ENCODE peak calls at places on chromosomes 12 and 14, in six cellular contexts. S is tibial nerve, W is A549, F is ovary, Y is stomach, U is upper lobe of left lung. H is an unnamed sample.

GRCh38 chr14:70265422-70265821 is 76.7 kb upstream of the SLC8A3 start:
- DNase-seq in S (no peak), W (no peak), F (no peak), Y (no peak), U (no peak), H (no peak)

GRCh38 chr12:7021956-7022355 is 3.7 kb upstream of the LPCAT3 start:
- DNase-seq in S (no peak), W (no peak), F (no peak), Y (no peak), U (no peak), H (no peak)

GRCh38 chr12:106871477-106871876 is 84.2 kb upstream of the TMEM263 start:
- DNase-seq in S (no peak), W (peak), F (no peak), Y (no peak), U (no peak), H (no peak)

GRCh38 chr14:73227812-73228781 is 9.2 kb upstream of the PAPLN start:
- DNase-seq in S (peak), W (peak), F (peak), Y (no peak), U (peak), H (peak)

GRCh38 chr14:27190286-27190685 is 592.5 kb upstream of the NOVA1 start:
- DNase-seq in S (no peak), W (no peak), F (no peak), Y (no peak), U (no peak), H (no peak)

GRCh38 chr14:91195881-91196280 is 48.6 kb downstream of the GPR68 start:
- DNase-seq in S (no peak), W (no peak), F (no peak), Y (no peak), U (no peak), H (no peak)

GRCh38 chr14:96274122-96274910 is 18.3 kb downstream of the BDKRB1 start:
- DNase-seq in S (peak), W (no peak), F (no peak), Y (no peak), U (no peak), H (no peak)

GRCh38 chr12:54360717-54361456 is 3.4 kb downstream of the GPR84 start:
- DNase-seq in S (peak), W (peak), F (peak), Y (peak), U (no peak), H (peak)

GRCh38 chr12:109840349-109841073 is 7.3 kb upstream of the TRPV4 start:
- DNase-seq in S (no peak), W (peak), F (no peak), Y (no peak), U (no peak), H (peak)

GRCh38 chr12:107990325-107990724 is 138.8 kb upstream of the WSCD2 start:
- DNase-seq in S (peak), W (peak), F (no peak), Y (no peak), U (no peak), H (peak)

GRCh38 chr14:69687963-69688649 is 76.7 kb downstream of the SUSD6 start:
- DNase-seq in S (no peak), W (no peak), F (no peak), Y (no peak), U (no peak), H (no peak)

GRCh38 chr14:90858511-90858910 is 42.3 kb upstream of the TTC7B start:
- DNase-seq in S (no peak), W (no peak), F (no peak), Y (no peak), U (no peak), H (no peak)

GRCh38 chr12:68175566-68176033 is 16.1 kb upstream of the IFNG start:
- DNase-seq in S (no peak), W (no peak), F (no peak), Y (no peak), U (no peak), H (peak)

DNA sequence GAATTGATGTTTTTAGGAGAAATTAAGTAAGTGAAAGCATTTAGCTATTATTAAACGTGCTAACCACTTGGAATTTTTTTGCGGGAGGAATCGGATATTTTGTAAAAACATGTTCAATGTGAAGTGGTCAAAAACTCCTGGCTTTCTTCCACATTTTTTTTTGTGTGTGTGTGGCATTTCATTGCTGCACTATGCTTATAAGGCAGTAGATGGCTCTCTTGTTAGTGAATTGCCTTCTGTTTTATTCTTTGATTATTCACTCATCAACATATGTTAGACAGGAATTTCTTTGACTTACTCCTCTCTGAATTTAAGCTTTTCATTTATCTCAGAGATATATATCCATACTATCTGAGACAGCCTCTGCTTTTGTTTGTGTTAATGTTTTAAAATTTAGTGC is 71.3 kb downstream of the DERA start:
- DNase-seq in S (no peak), W (peak), F (no peak), Y (no peak), U (no peak), H (no peak)
- TF ChIP-seq CTCF in S (peak), W (no peak), F (no peak), Y (no peak), U (peak), H (no peak)

GRCh38 chr12:219891-220352 is 6.0 kb upstream of the SLC6A12 start:
- DNase-seq in S (peak), W (peak), F (no peak), Y (peak), U (peak), H (peak)
- TF ChIP-seq EP300 in S (no peak), W (no peak), F (no peak), Y (no peak), U (no peak), H (no peak)

DNA sequence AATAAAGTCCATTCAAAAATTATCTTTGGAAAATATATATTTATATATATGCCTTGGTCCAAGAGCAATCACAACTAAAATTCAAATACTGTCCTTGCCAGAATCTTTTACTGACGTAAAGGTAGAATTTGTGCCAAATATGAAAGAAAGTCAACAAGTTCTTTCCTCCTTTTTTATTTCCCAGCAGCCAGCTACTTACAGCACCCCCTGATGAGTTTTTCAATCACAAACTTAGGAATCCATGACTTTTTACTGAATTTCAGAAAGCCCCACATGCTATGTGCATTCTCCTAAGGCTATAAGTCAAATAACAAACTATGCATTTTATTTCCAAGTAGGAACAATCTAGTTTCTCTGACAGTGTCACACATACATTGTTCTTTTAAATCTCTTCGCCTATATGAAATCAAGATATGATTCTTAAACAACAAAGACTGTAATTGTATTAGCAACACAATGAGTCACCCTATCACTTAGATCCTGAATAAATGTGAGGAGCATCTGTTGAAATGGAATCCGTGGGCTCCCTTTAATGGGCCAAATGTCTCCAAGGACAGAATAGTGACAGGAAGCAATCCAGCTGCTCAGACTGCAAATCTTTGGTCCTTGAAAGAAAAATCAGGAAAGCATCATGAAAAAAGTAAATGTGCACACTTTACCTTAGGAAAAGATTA is 271.4 kb downstream of the DUSP6 start:
- DNase-seq in S (no peak), W (no peak), F (no peak), Y (no peak), U (no peak), H (no peak)
- TF ChIP-seq CTCF in S (no peak), W (no peak), F (no peak), Y (no peak), U (no peak), H (no peak)

GRCh38 chr14:58129208-58129607 is 22.8 kb downstream of the ARMH4 start:
- DNase-seq in S (no peak), W (peak), F (no peak), Y (no peak), U (no peak), H (no peak)

GRCh38 chr14:58133739-58134138 is 18.3 kb downstream of the ARMH4 start:
- DNase-seq in S (no peak), W (no peak), F (no peak), Y (no peak), U (no peak), H (no peak)

GRCh38 chr14:58130121-58130782 is 21.8 kb downstream of the ARMH4 start:
- DNase-seq in S (no peak), W (no peak), F (no peak), Y (no peak), U (no peak), H (no peak)

GRCh38 chr14:58131386-58131785 is 20.6 kb downstream of the ARMH4 start:
- DNase-seq in S (peak), W (no peak), F (no peak), Y (no peak), U (no peak), H (no peak)

DNA sequence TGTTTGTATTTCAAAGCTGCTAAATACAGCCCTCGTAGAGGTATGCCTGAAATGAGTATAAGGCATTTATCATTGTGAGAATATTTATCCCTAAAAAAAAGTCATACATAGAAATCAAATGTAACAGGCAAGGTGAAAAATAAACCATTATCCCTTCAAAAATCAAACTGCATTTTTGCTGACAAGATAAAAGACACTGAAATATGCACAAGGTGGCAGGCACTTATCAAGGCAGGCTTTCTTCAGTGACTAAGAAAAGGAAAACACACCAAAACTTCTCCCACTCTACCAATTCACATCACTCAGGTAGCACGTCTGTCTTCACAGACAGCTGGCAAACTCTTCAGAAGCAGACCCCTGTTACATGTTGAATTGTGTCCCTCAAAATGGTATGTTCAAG is 23.6 kb downstream of the ARMH4 start:
- DNase-seq in S (no peak), W (no peak), F (no peak), Y (no peak), U (no peak), H (no peak)
- TF ChIP-seq EP300 in S (no peak), W (no peak), F (no peak), Y (no peak), U (no peak), H (no peak)

DNA sequence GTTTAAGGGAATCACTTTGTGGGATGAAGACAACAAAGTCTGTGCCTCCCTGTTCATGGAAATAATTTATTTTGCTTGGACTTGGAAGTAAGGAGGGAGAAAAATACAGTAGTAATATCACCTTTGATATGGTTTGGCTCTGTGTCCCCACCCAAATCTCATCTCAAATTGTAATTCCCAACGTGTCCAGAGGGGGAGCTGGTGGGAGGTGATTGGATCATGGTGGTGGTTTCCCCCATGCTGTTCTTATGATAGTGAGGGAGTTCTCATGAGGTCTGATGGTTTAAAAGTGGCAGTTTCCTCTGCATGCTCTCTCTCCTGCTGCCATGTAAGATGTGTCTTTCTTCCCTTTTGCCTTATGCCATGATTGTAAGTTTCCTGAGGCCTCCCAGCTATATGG is 460.7 kb downstream of the NOVA1 start:
- DNase-seq in S (no peak), W (no peak), F (no peak), Y (no peak), U (no peak), H (no peak)
- TF ChIP-seq CTCF in S (no peak), W (no peak), F (no peak), Y (no peak), U (no peak), H (no peak)

GRCh38 chr12:46898152-46898931 is 72.5 kb upstream of the SLC38A4 start:
- DNase-seq in S (no peak), W (no peak), F (no peak), Y (no peak), U (no peak), H (no peak)
- TF ChIP-seq EP300 in S (no peak), W (no peak), F (no peak), Y (no peak), U (no peak), H (no peak)

DNA sequence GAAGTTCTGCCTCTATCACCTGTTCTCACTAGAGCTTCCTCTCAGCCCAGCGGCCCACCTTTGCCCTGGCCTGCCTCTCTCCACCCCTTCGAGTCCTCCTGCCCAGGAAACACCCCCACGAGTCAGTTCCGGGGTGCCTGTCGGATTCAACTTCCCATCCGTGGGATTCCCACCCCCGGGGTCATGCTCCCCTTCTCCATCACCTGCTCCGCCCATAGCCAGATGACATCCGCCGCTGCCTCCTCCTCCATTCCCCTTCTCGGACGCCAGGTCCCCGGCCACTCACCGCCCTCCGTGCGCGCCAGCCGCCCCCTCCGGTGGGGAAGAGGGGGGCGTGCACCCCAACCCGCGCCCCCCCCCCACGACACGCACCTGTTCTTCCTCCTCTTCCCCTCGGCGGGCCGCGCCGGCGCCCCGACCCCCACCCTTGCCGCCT is 758 bp downstream of the SPPL3 start:
- DNase-seq in S (peak), W (peak), F (peak), Y (peak), U (peak), H (peak)
- TF ChIP-seq CTCF in S (no peak), W (no peak), F (no peak), Y (no peak), U (no peak), H (no peak)

GRCh38 chr12:86256169-86256568 is at the start of gene MGAT4C:
- DNase-seq in S (no peak), W (no peak), F (no peak), Y (no peak), U (no peak), H (no peak)
- TF ChIP-seq EP300 in S (no peak), W (no peak), F (no peak), Y (no peak), U (no peak), H (no peak)

GRCh38 chr14:60646202-60646886 is 2.9 kb downstream of the SIX1 start:
- DNase-seq in S (no peak), W (no peak), F (no peak), Y (no peak), U (no peak), H (no peak)

GRCh38 chr14:60647081-60647836 is 2.0 kb downstream of the SIX1 start:
- DNase-seq in S (no peak), W (no peak), F (no peak), Y (no peak), U (peak), H (no peak)

GRCh38 chr14:60648934-60649814 is at the start of gene SIX1:
- DNase-seq in S (peak), W (peak), F (peak), Y (peak), U (peak), H (peak)

GRCh38 chr14:60648169-60648933 is 926 bp downstream of the SIX1 start:
- DNase-seq in S (no peak), W (peak), F (no peak), Y (no peak), U (peak), H (no peak)

GRCh38 chr14:60647837-60648168 is 1.5 kb downstream of the SIX1 start:
- DNase-seq in S (no peak), W (no peak), F (no peak), Y (no peak), U (peak), H (no peak)
- TF ChIP-seq CTCF in S (no peak), W (no peak), F (no peak), Y (no peak), U (no peak), H (no peak)

GRCh38 chr12:121989266-121989950 is 32.3 kb upstream of the BCL7A start:
- DNase-seq in S (no peak), W (no peak), F (no peak), Y (no peak), U (no peak), H (no peak)

GRCh38 chr12:121989951-121990647 is 31.6 kb upstream of the BCL7A start:
- DNase-seq in S (no peak), W (no peak), F (no peak), Y (no peak), U (no peak), H (no peak)

GRCh38 chr12:121990692-121991603 is 30.7 kb upstream of the BCL7A start:
- DNase-seq in S (no peak), W (no peak), F (no peak), Y (no peak), U (no peak), H (no peak)

GRCh38 chr12:121996050-121996944 is 25.4 kb upstream of the BCL7A start:
- DNase-seq in S (no peak), W (no peak), F (no peak), Y (no peak), U (no peak), H (no peak)

GRCh38 chr12:121992059-121992879 is 29.4 kb upstream of the BCL7A start:
- DNase-seq in S (no peak), W (peak), F (no peak), Y (no peak), U (no peak), H (no peak)
- TF ChIP-seq EP300 in S (no peak), W (no peak), F (no peak), Y (no peak), U (peak), H (no peak)